ENCODE peak calls at places on chromosomes 3 and 15, in six cellular contexts. One of them, this sample, is unnamed.

GRCh38 chr15:97993310-97993738 is 32.8 kb downstream of the ARRDC4 start:
- DNase-seq in cardiac fibroblast: peak
- DNase-seq in coronary artery: no peak
- DNase-seq in KG1: no peak
- DNase-seq in Karpas-422: no peak
- DNase-seq in cardiac muscle cell: no peak
- DNase-seq in this sample: no peak

GRCh38 chr15:38297623-38298388 is 45.2 kb downstream of the SPRED1 start:
- DNase-seq in Karpas-422: no peak
- DNase-seq in cardiac muscle cell: no peak
- DNase-seq in coronary artery: no peak
- DNase-seq in cardiac fibroblast: no peak
- DNase-seq in KG1: no peak
- DNase-seq in this sample: no peak

GRCh38 chr3:41705893-41706292 is 256.0 kb downstream of the ULK4 start:
- DNase-seq in KG1: no peak
- DNase-seq in cardiac fibroblast: no peak
- DNase-seq in Karpas-422: no peak
- DNase-seq in coronary artery: no peak
- DNase-seq in cardiac muscle cell: no peak
- DNase-seq in this sample: no peak

GRCh38 chr3:54599741-54600140 is 328.1 kb downstream of the LRTM1 start:
- DNase-seq in cardiac fibroblast: no peak
- DNase-seq in KG1: no peak
- DNase-seq in Karpas-422: no peak
- DNase-seq in coronary artery: no peak
- DNase-seq in cardiac muscle cell: no peak
- DNase-seq in this sample: no peak

GRCh38 chr3:6228958-6229683 is 631.8 kb upstream of the GRM7 start:
- DNase-seq in Karpas-422: no peak
- DNase-seq in cardiac muscle cell: no peak
- DNase-seq in coronary artery: no peak
- DNase-seq in KG1: no peak
- DNase-seq in cardiac fibroblast: no peak
- DNase-seq in this sample: no peak

GRCh38 chr3:39279745-39280517 is at the start of gene CX3CR1:
- DNase-seq in Karpas-422: no peak
- DNase-seq in cardiac fibroblast: no peak
- DNase-seq in KG1: no peak
- DNase-seq in cardiac muscle cell: no peak
- DNase-seq in coronary artery: no peak
- DNase-seq in this sample: no peak

GRCh38 chr3:114179575-114179974 is 723 bp upstream of the DRD3 start:
- DNase-seq in cardiac muscle cell: peak
- DNase-seq in coronary artery: no peak
- DNase-seq in KG1: no peak
- DNase-seq in Karpas-422: peak
- DNase-seq in cardiac fibroblast: peak
- DNase-seq in this sample: peak

GRCh38 chr15:29455055-29455454 is 185.4 kb upstream of the NSMCE3 start:
- DNase-seq in cardiac fibroblast: no peak
- DNase-seq in cardiac muscle cell: no peak
- DNase-seq in coronary artery: peak
- DNase-seq in KG1: no peak
- DNase-seq in Karpas-422: no peak
- DNase-seq in this sample: no peak

GRCh38 chr15:63605816-63606215 is 8.6 kb downstream of the FBXL22 start:
- DNase-seq in Karpas-422: no peak
- DNase-seq in cardiac fibroblast: no peak
- DNase-seq in KG1: peak
- DNase-seq in cardiac muscle cell: no peak
- DNase-seq in coronary artery: no peak
- DNase-seq in this sample: no peak

GRCh38 chr15:38705421-38706219 is 141.0 kb upstream of the RASGRP1 start:
- DNase-seq in KG1: no peak
- DNase-seq in coronary artery: no peak
- DNase-seq in Karpas-422: no peak
- DNase-seq in cardiac fibroblast: no peak
- DNase-seq in cardiac muscle cell: no peak
- DNase-seq in this sample: no peak

GRCh38 chr3:38454179-38454883 is 641 bp downstream of the ACVR2B start:
- DNase-seq in cardiac muscle cell: peak
- DNase-seq in Karpas-422: peak
- DNase-seq in KG1: no peak
- DNase-seq in cardiac fibroblast: no peak
- DNase-seq in coronary artery: no peak
- DNase-seq in this sample: no peak

GRCh38 chr15:101538177-101538576 is 48.7 kb upstream of the PCSK6 start:
- DNase-seq in cardiac muscle cell: no peak
- DNase-seq in Karpas-422: no peak
- DNase-seq in coronary artery: no peak
- DNase-seq in cardiac fibroblast: no peak
- DNase-seq in KG1: no peak
- DNase-seq in this sample: no peak

GRCh38 chr3:195811756-195812155 is at the start of gene MUC4:
- DNase-seq in Karpas-422: no peak
- DNase-seq in cardiac muscle cell: no peak
- DNase-seq in KG1: no peak
- DNase-seq in coronary artery: no peak
- DNase-seq in cardiac fibroblast: no peak
- DNase-seq in this sample: no peak

GRCh38 chr3:47019201-47019600 is 39.7 kb downstream of the NBEAL2 start:
- DNase-seq in cardiac fibroblast: no peak
- DNase-seq in Karpas-422: no peak
- DNase-seq in KG1: no peak
- DNase-seq in coronary artery: no peak
- DNase-seq in cardiac muscle cell: no peak
- DNase-seq in this sample: no peak

GRCh38 chr3:183809209-183809608 is 16.2 kb downstream of the MAP6D1 start:
- DNase-seq in KG1: no peak
- DNase-seq in Karpas-422: no peak
- DNase-seq in cardiac muscle cell: no peak
- DNase-seq in cardiac fibroblast: no peak
- DNase-seq in coronary artery: no peak
- DNase-seq in this sample: no peak